ENCODE peak calls at places on chromosome 12, in eight cellular contexts. B is HuH-7.5; X is germinal center; W is adipocyte; S is T-helper 17 cell; K is fibroblast of villous mesenchyme; Z is activated CD8-positive, alpha-beta memory T cell treated with anti-CD3 and anti-CD28 coated beads for 4 hours; H is activated T-helper 1 cell treated with anti-CD3 and anti-CD28 coated beads, Interleukin-2, amount 50 U/mL, for 16 hours. I is an unnamed sample.

GRCh38 chr12:64273527-64274403 is 51.7 kb upstream of the KICS2 start:
- DNase-seq in X (no peak), Z (no peak), W (peak; percentile 47), S (no peak), K (peak; percentile 20), B (peak; percentile 18), H (no peak), I (peak; percentile 49)

GRCh38 chr12:93173178-93173957 is 204.4 kb upstream of the NUDT4 start:
- DNase-seq in K (peak; percentile 52), X (no peak), W (no peak), Z (no peak), B (no peak), S (no peak), H (no peak), I (no peak)

GRCh38 chr12:115648463-115648862 is 629.0 kb downstream of the MED13L start:
- DNase-seq in W (peak; percentile 36), K (no peak), S (no peak), Z (no peak), X (no peak), H (no peak), B (no peak), I (no peak)

GRCh38 chr12:34119366-34119765 is 97.1 kb downstream of the ALG10 start:
- DNase-seq in X (no peak), K (no peak), S (no peak), H (no peak), B (no peak), W (no peak), Z (no peak), I (no peak)

GRCh38 chr12:8035440-8036010 is 3.0 kb downstream of the FOXJ2 start:
- DNase-seq in H (no peak), Z (no peak), K (peak; percentile 89), S (no peak), X (no peak), B (no peak), W (no peak), I (no peak)

GRCh38 chr12:100044266-100044665 is 59.5 kb upstream of the ANKS1B start:
- DNase-seq in W (no peak), S (no peak), B (no peak), Z (no peak), H (no peak), K (no peak), X (no peak), I (no peak)

GRCh38 chr12:115135800-115136211 is 451.8 kb upstream of the TBX3 start:
- DNase-seq in Z (no peak), W (peak; percentile 54), B (no peak), S (no peak), X (no peak), H (no peak), K (peak; percentile 71), I (no peak)

GRCh38 chr12:49885663-49886461 is 17.8 kb downstream of the FAIM2 start:
- DNase-seq in B (no peak), S (no peak), K (no peak), X (no peak), W (no peak), Z (no peak), H (no peak), I (no peak)

GRCh38 chr12:110465024-110465423 is 3.0 kb downstream of the GPN3 start:
- DNase-seq in K (no peak), X (no peak), Z (no peak), S (no peak), H (no peak), W (no peak), B (no peak), I (no peak)

GRCh38 chr12:53328043-53328435 is 6.6 kb upstream of the AAAS start:
- DNase-seq in H (no peak), B (peak; percentile 69), K (no peak), X (no peak), Z (no peak), W (no peak), S (no peak), I (no peak)